ENCODE peak calls at places on chromosome 10, in nine cellular contexts. V is cardiac muscle cell, N is brain microvascular endothelial cell, X is heart left ventricle, Z is dorsolateral prefrontal cortex, A is fibroblast of lung, M is RWPE1, C is psoas muscle, P is breast epithelium. B is an unnamed sample.

GRCh38 chr10:75108684-75109458 is 2.6 kb upstream of the SAMD8 start:
- DNase-seq in V (peak; percentile 71), N (no peak), X (peak; percentile 21), Z (no peak), A (no peak), M (peak; percentile 58), C (peak; percentile 90), P (no peak), B (no peak)

GRCh38 chr10:128018236-128018635 is 108.0 kb downstream of the MKI67 start:
- DNase-seq in V (no peak), N (peak; percentile 35), X (peak; percentile 56), Z (no peak), A (peak; percentile 29), M (no peak), C (no peak), P (no peak), B (no peak)

GRCh38 chr10:102408728-102409603 is 9.6 kb downstream of the PSD start:
- DNase-seq in V (peak; percentile 77), N (peak; percentile 17), X (no peak), Z (no peak), A (peak; percentile 30), M (no peak), C (no peak), P (no peak), B (no peak)

GRCh38 chr10:31761156-31761555 is 167.5 kb downstream of the ARHGAP12 start:
- DNase-seq in V (no peak), N (no peak), X (no peak), Z (no peak), A (peak; percentile 52), M (no peak), C (no peak), P (no peak), B (no peak)

GRCh38 chr10:92208736-92209135 is 82.1 kb downstream of the CPEB3 start:
- DNase-seq in V (no peak), N (peak; percentile 11), X (no peak), Z (no peak), A (peak; percentile 27), M (no peak), C (no peak), P (no peak), B (no peak)

GRCh38 chr10:118850418-118851061 is 95.8 kb upstream of the CACUL1 start:
- DNase-seq in V (peak; percentile 73), N (peak; percentile 60), X (peak; percentile 47), Z (peak; percentile 46), A (peak; percentile 51), M (peak; percentile 52), C (peak; percentile 80), P (no peak), B (peak; percentile 74)

GRCh38 chr10:43701295-43701694 is 52.6 kb upstream of the ZNF32 start:
- DNase-seq in V (no peak), N (no peak), X (no peak), Z (no peak), A (no peak), M (no peak), C (no peak), P (no peak), B (no peak)

GRCh38 chr10:119250641-119251314 is 43.4 kb downstream of the GRK5 start:
- DNase-seq in V (no peak), N (peak; percentile 91), X (no peak), Z (no peak), A (peak; percentile 87), M (peak; percentile 53), C (no peak), P (no peak), B (no peak)

GRCh38 chr10:62165803-62166202 is 102.8 kb downstream of the RTKN2 start:
- DNase-seq in V (no peak), N (no peak), X (no peak), Z (no peak), A (no peak), M (no peak), C (no peak), P (no peak), B (no peak)

GRCh38 chr10:119301397-119301796 is 94.0 kb downstream of the GRK5 start:
- DNase-seq in V (no peak), N (no peak), X (no peak), Z (no peak), A (no peak), M (no peak), C (no peak), P (no peak), B (no peak)

GRCh38 chr10:71713135-71714040 is 6.2 kb downstream of the C10orf105 start:
- DNase-seq in V (no peak), N (peak; percentile 34), X (peak; percentile 84), Z (peak; percentile 84), A (peak; percentile 79), M (peak; percentile 94), C (peak; percentile 89), P (peak; percentile 91), B (peak; percentile 65)

GRCh38 chr10:72375585-72375984 is 20.9 kb upstream of the DNAJB12 start:
- DNase-seq in V (peak; percentile 54), N (no peak), X (no peak), Z (peak; percentile 70), A (peak; percentile 14), M (no peak), C (no peak), P (no peak), B (no peak)

DNA sequence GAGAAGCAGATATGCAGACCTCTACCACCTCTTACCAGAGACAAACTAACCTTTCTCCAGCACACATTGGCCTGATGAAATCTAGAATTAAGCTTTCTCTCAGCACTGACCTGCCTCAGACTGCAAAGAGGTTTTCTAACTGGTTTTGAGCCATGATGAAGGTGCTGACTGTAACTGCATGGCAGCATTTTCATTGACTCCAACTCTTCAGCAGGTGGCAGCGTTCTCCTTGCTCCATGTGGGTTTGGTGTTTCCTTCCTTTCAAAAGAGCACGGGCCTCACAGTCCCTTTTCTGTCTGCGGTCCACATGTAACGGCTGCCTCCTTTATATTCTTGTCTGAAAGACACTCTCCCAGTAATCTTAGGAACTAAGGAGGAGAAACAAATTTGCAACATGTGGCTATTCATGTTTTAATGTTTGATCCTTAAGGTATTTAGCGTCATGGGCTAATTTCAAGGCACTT is 12.6 kb downstream of the KLLN start:
- DNase-seq in V (peak; percentile 81), N (peak; percentile 67), X (peak; percentile 55), Z (peak; percentile 56), A (peak; percentile 76), M (peak; percentile 46), C (peak; percentile 65), P (peak; percentile 63), B (peak; percentile 68)
- TF ChIP-seq CTCF in V (peak; percentile 67), N (peak; percentile 83), X (peak; percentile 81), Z (peak; percentile 60), A (peak; percentile 76), M (peak; percentile 54), C (peak; percentile 75), P (peak; percentile 69), B (no peak)

DNA sequence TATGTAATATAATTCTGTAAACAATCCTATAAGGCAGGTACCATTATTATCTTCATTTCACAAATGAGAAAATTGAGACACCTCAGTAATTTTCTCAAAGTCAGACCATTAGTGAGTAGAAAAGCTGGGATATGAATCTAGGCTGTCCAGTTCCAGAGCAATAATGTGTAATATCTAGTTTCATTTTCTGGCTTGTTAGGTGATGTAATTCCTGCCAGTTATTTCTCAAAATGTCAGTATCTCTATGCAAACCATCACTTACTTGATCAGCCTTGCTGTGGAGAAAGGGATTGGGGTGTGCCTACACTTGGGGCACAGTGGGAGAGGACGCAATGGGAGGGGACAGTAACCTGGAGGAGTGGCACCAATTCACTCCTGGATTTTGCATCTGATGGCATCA is 157.5 kb downstream of the LYZL1 start:
- DNase-seq in V (no peak), N (no peak), X (no peak), Z (no peak), A (peak; percentile 55), M (no peak), C (no peak), P (no peak), B (no peak)
- H3K27ac ChIP-seq in V (no peak overlapping the region), N (no peak overlapping the region), X (no peak overlapping the region), Z (no peak overlapping the region), A (no peak overlapping the region), M (no peak overlapping the region), C (no peak overlapping the region), P (no peak overlapping the region), B (no peak overlapping the region)

DNA sequence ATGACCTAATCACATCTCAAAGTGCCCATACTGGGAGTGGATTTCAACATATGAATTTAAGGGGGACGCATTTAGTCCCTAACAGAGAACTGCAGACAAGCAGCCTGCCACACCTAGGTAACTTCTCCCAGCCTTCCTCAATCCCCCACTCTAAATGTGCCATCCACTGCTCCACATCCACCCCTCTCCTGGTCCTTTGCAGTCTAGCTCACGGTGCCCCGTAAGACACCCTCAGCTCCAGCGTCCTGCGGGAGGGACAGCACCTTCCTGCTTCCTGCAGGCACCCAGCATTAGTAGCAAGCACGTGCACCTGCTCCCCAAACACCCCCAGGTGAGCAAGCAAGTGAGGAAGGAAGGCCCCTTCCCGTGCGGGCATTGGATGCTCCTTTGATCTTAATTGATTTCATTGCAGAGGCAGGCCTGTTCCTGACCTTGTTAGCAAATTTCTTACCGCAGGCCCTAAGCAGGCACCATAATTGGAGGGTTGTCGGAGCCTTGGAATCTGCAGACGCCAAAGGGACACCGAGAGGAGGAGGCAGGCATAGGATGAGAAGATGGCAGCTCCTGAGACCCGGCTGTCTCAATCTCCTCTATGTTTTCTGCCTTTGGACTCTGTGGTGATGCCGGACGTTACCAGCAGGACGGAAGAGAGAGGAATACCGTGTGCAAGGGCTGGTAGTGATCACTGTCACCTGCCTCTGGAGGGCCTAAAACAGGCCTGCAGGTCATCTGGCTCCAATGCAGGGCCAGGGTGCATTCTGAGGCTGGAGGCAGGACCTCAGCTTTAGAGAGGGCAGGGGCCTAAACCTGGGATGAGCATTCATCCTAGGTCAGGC is 75.8 kb upstream of the CHST15 start:
- DNase-seq in V (no peak), N (no peak), X (no peak), Z (no peak), A (no peak), M (no peak), C (no peak), P (peak; percentile 2), B (no peak)
- TF ChIP-seq CTCF in V (no peak), N (no peak), X (no peak), Z (no peak), A (no peak), M (no peak), C (no peak), P (no peak), B (no peak)

GRCh38 chr10:93422121-93422520 is 60.0 kb downstream of the MYOF start:
- DNase-seq in V (no peak), N (peak; percentile 31), X (peak; percentile 33), Z (no peak), A (no peak), M (no peak), C (no peak), P (no peak), B (no peak)
- H3K27ac ChIP-seq in V (peak overlapping the region; percentile 91), N (peak overlapping the region; percentile 27), X (peak overlapping the region; percentile 66), Z (no peak overlapping the region), A (peak overlapping the region; percentile 54), M (peak overlapping the region; percentile 52), C (no peak overlapping the region), P (peak overlapping the region; percentile 76), B (peak overlapping the region; percentile 27)

B was measured in stomach.